ENCODE peak calls at places on chromosome 1, in ten cellular contexts. One of them, this sample, is unnamed.

GRCh38 chr1:218164111-218164929 is 120.8 kb upstream of the RRP15 start:
- DNase-seq in stomach: no peak
- DNase-seq in foreskin fibroblast: peak; percentile 72
- DNase-seq in adrenal gland: peak; percentile 34
- DNase-seq in A549: peak; percentile 28
- DNase-seq in kidney: peak; percentile 65
- DNase-seq in heart left ventricle: peak; percentile 71
- DNase-seq in skeletal muscle cell: no peak
- DNase-seq in testis: peak; percentile 57
- DNase-seq in tibial nerve: no peak
- DNase-seq in this sample: no peak

GRCh38 chr1:164659621-164660414 is 100.8 kb downstream of the PBX1 start:
- DNase-seq in skeletal muscle cell: no peak
- DNase-seq in foreskin fibroblast: no peak
- DNase-seq in testis: no peak
- DNase-seq in stomach: peak; percentile 56
- DNase-seq in adrenal gland: no peak
- DNase-seq in heart left ventricle: no peak
- DNase-seq in A549: no peak
- DNase-seq in kidney: no peak
- DNase-seq in tibial nerve: no peak
- DNase-seq in this sample: no peak

GRCh38 chr1:25031966-25032667 is 102.0 kb upstream of the RUNX3 start:
- DNase-seq in testis: no peak
- DNase-seq in foreskin fibroblast: no peak
- DNase-seq in kidney: peak; percentile 45
- DNase-seq in tibial nerve: no peak
- DNase-seq in stomach: peak; percentile 81
- DNase-seq in skeletal muscle cell: no peak
- DNase-seq in A549: peak; percentile 28
- DNase-seq in adrenal gland: no peak
- DNase-seq in heart left ventricle: peak; percentile 68
- DNase-seq in this sample: peak; percentile 78

GRCh38 chr1:112507896-112508241 is 896 bp upstream of the WNT2B start:
- DNase-seq in heart left ventricle: no peak
- DNase-seq in tibial nerve: no peak
- DNase-seq in testis: no peak
- DNase-seq in skeletal muscle cell: no peak
- DNase-seq in kidney: no peak
- DNase-seq in foreskin fibroblast: peak; percentile 47
- DNase-seq in adrenal gland: no peak
- DNase-seq in A549: no peak
- DNase-seq in stomach: no peak
- DNase-seq in this sample: no peak

GRCh38 chr1:203289281-203289981 is 15.9 kb upstream of the BTG2 start:
- DNase-seq in kidney: no peak
- DNase-seq in skeletal muscle cell: no peak
- DNase-seq in foreskin fibroblast: no peak
- DNase-seq in stomach: peak; percentile 56
- DNase-seq in tibial nerve: no peak
- DNase-seq in testis: peak; percentile 53
- DNase-seq in A549: no peak
- DNase-seq in heart left ventricle: peak; percentile 54
- DNase-seq in adrenal gland: no peak
- DNase-seq in this sample: peak; percentile 90

GRCh38 chr1:37722181-37723071 is 30.1 kb downstream of the CDCA8 start:
- DNase-seq in skeletal muscle cell: no peak
- DNase-seq in A549: no peak
- DNase-seq in heart left ventricle: no peak
- DNase-seq in tibial nerve: no peak
- DNase-seq in stomach: no peak
- DNase-seq in testis: no peak
- DNase-seq in foreskin fibroblast: no peak
- DNase-seq in kidney: no peak
- DNase-seq in adrenal gland: no peak
- DNase-seq in this sample: no peak

GRCh38 chr1:156936721-156937220 is 16.3 kb downstream of the LRRC71 start:
- DNase-seq in A549: no peak
- DNase-seq in kidney: no peak
- DNase-seq in heart left ventricle: no peak
- DNase-seq in testis: no peak
- DNase-seq in foreskin fibroblast: no peak
- DNase-seq in tibial nerve: no peak
- DNase-seq in skeletal muscle cell: no peak
- DNase-seq in adrenal gland: no peak
- DNase-seq in stomach: no peak
- DNase-seq in this sample: no peak

GRCh38 chr1:219771039-219771438 is 157.3 kb downstream of the SLC30A10 start:
- DNase-seq in kidney: no peak
- DNase-seq in stomach: no peak
- DNase-seq in foreskin fibroblast: peak; percentile 98
- DNase-seq in A549: peak; percentile 52
- DNase-seq in heart left ventricle: no peak
- DNase-seq in testis: no peak
- DNase-seq in skeletal muscle cell: peak; percentile 97
- DNase-seq in adrenal gland: peak; percentile 18
- DNase-seq in tibial nerve: no peak
- DNase-seq in this sample: no peak

GRCh38 chr1:99919221-99919620 is 50.6 kb upstream of the SLC35A3 start:
- DNase-seq in heart left ventricle: no peak
- DNase-seq in kidney: no peak
- DNase-seq in adrenal gland: no peak
- DNase-seq in skeletal muscle cell: peak; percentile 31
- DNase-seq in tibial nerve: no peak
- DNase-seq in foreskin fibroblast: peak; percentile 12
- DNase-seq in testis: no peak
- DNase-seq in A549: no peak
- DNase-seq in stomach: no peak
- DNase-seq in this sample: no peak

GRCh38 chr1:7516341-7516740 is 254.8 kb upstream of the VAMP3 start:
- DNase-seq in A549: peak; percentile 27
- DNase-seq in adrenal gland: no peak
- DNase-seq in stomach: no peak
- DNase-seq in skeletal muscle cell: no peak
- DNase-seq in testis: no peak
- DNase-seq in tibial nerve: no peak
- DNase-seq in heart left ventricle: peak; percentile 59
- DNase-seq in foreskin fibroblast: peak; percentile 12
- DNase-seq in kidney: no peak
- DNase-seq in this sample: no peak

GRCh38 chr1:54475357-54476230 is 69.4 kb upstream of the SSBP3 start:
- DNase-seq in kidney: no peak
- DNase-seq in heart left ventricle: no peak
- DNase-seq in testis: peak; percentile 42
- DNase-seq in adrenal gland: no peak
- DNase-seq in tibial nerve: no peak
- DNase-seq in A549: no peak
- DNase-seq in stomach: no peak
- DNase-seq in skeletal muscle cell: no peak
- DNase-seq in foreskin fibroblast: no peak
- DNase-seq in this sample: peak; percentile 54

GRCh38 chr1:165476776-165477175 is 31.9 kb upstream of the RXRG start:
- DNase-seq in A549: no peak
- DNase-seq in testis: no peak
- DNase-seq in heart left ventricle: no peak
- DNase-seq in foreskin fibroblast: no peak
- DNase-seq in stomach: no peak
- DNase-seq in skeletal muscle cell: no peak
- DNase-seq in adrenal gland: no peak
- DNase-seq in tibial nerve: no peak
- DNase-seq in kidney: no peak
- DNase-seq in this sample: no peak

GRCh38 chr1:44553771-44554170 is 120.5 kb downstream of the TMEM53 start:
- DNase-seq in heart left ventricle: no peak
- DNase-seq in foreskin fibroblast: peak; percentile 67
- DNase-seq in tibial nerve: no peak
- DNase-seq in A549: peak; percentile 39
- DNase-seq in testis: no peak
- DNase-seq in adrenal gland: no peak
- DNase-seq in kidney: no peak
- DNase-seq in stomach: no peak
- DNase-seq in skeletal muscle cell: no peak
- DNase-seq in this sample: no peak

GRCh38 chr1:248782311-248782887 is 26.8 kb upstream of the LYPD8 start:
- DNase-seq in heart left ventricle: no peak
- DNase-seq in kidney: no peak
- DNase-seq in testis: no peak
- DNase-seq in A549: no peak
- DNase-seq in foreskin fibroblast: no peak
- DNase-seq in adrenal gland: no peak
- DNase-seq in stomach: no peak
- DNase-seq in skeletal muscle cell: no peak
- DNase-seq in tibial nerve: no peak
- DNase-seq in this sample: no peak

GRCh38 chr1:110390096-110390495 is 730 bp downstream of the SLC16A4 start:
- DNase-seq in kidney: peak; percentile 76
- DNase-seq in skeletal muscle cell: peak; percentile 32
- DNase-seq in stomach: no peak
- DNase-seq in foreskin fibroblast: peak; percentile 87
- DNase-seq in testis: peak; percentile 59
- DNase-seq in adrenal gland: peak; percentile 38
- DNase-seq in tibial nerve: peak; percentile 34
- DNase-seq in A549: peak; percentile 79
- DNase-seq in heart left ventricle: peak; percentile 49
- DNase-seq in this sample: no peak

GRCh38 chr1:168864266-168864665 is 135.3 kb upstream of the DPT start:
- DNase-seq in kidney: no peak
- DNase-seq in foreskin fibroblast: no peak
- DNase-seq in skeletal muscle cell: no peak
- DNase-seq in heart left ventricle: no peak
- DNase-seq in stomach: no peak
- DNase-seq in adrenal gland: no peak
- DNase-seq in testis: no peak
- DNase-seq in tibial nerve: no peak
- DNase-seq in A549: no peak
- DNase-seq in this sample: no peak

GRCh38 chr1:179775009-179775408 is 31.9 kb downstream of the FAM163A start:
- DNase-seq in adrenal gland: no peak
- DNase-seq in heart left ventricle: no peak
- DNase-seq in testis: peak; percentile 51
- DNase-seq in foreskin fibroblast: no peak
- DNase-seq in stomach: no peak
- DNase-seq in skeletal muscle cell: no peak
- DNase-seq in A549: no peak
- DNase-seq in tibial nerve: no peak
- DNase-seq in kidney: no peak
- DNase-seq in this sample: no peak
- H3K4me3 ChIP-seq in adrenal gland: no peak overlapping the region
- H3K4me3 ChIP-seq in heart left ventricle: no peak overlapping the region
- H3K4me3 ChIP-seq in testis: no peak overlapping the region
- H3K4me3 ChIP-seq in foreskin fibroblast: no peak overlapping the region
- H3K4me3 ChIP-seq in stomach: no peak overlapping the region
- H3K4me3 ChIP-seq in skeletal muscle cell: no peak overlapping the region
- H3K4me3 ChIP-seq in A549: no peak overlapping the region
- H3K4me3 ChIP-seq in tibial nerve: no peak overlapping the region
- H3K4me3 ChIP-seq in kidney: no peak overlapping the region
- H3K4me3 ChIP-seq in this sample: no peak overlapping the region

GRCh38 chr1:40381268-40382109 is 8.0 kb downstream of the SMAP2 start:
- DNase-seq in A549: no peak
- DNase-seq in tibial nerve: no peak
- DNase-seq in heart left ventricle: no peak
- DNase-seq in adrenal gland: no peak
- DNase-seq in skeletal muscle cell: no peak
- DNase-seq in foreskin fibroblast: no peak
- DNase-seq in testis: no peak
- DNase-seq in kidney: no peak
- DNase-seq in stomach: no peak
- DNase-seq in this sample: no peak
- H3K4me3 ChIP-seq in A549: no peak overlapping the region
- H3K4me3 ChIP-seq in tibial nerve: peak overlapping the region; percentile 25
- H3K4me3 ChIP-seq in heart left ventricle: no peak overlapping the region
- H3K4me3 ChIP-seq in adrenal gland: no peak overlapping the region
- H3K4me3 ChIP-seq in skeletal muscle cell: no peak overlapping the region
- H3K4me3 ChIP-seq in foreskin fibroblast: no peak overlapping the region
- H3K4me3 ChIP-seq in testis: no peak overlapping the region
- H3K4me3 ChIP-seq in kidney: no peak overlapping the region
- H3K4me3 ChIP-seq in stomach: no peak overlapping the region
- H3K4me3 ChIP-seq in this sample: peak overlapping the region; percentile 40

GRCh38 chr1:43533615-43534014 is 2.9 kb downstream of the PTPRF start:
- DNase-seq in stomach: no peak
- DNase-seq in adrenal gland: no peak
- DNase-seq in testis: no peak
- DNase-seq in foreskin fibroblast: no peak
- DNase-seq in A549: no peak
- DNase-seq in heart left ventricle: no peak
- DNase-seq in kidney: no peak
- DNase-seq in skeletal muscle cell: no peak
- DNase-seq in tibial nerve: no peak
- DNase-seq in this sample: no peak

GRCh38 chr1:43530483-43531452 is at the start of gene PTPRF:
- DNase-seq in stomach: peak; percentile 78
- DNase-seq in adrenal gland: peak; percentile 60
- DNase-seq in heart left ventricle: peak; percentile 60
- DNase-seq in tibial nerve: no peak
- DNase-seq in kidney: peak; percentile 82
- DNase-seq in testis: peak; percentile 67
- DNase-seq in foreskin fibroblast: peak; percentile 84
- DNase-seq in A549: peak; percentile 50
- DNase-seq in skeletal muscle cell: no peak
- DNase-seq in this sample: peak; percentile 15

GRCh38 chr1:43532716-43533115 is 2.0 kb downstream of the PTPRF start:
- DNase-seq in kidney: no peak
- DNase-seq in A549: no peak
- DNase-seq in testis: no peak
- DNase-seq in foreskin fibroblast: no peak
- DNase-seq in stomach: no peak
- DNase-seq in adrenal gland: no peak
- DNase-seq in tibial nerve: no peak
- DNase-seq in skeletal muscle cell: no peak
- DNase-seq in heart left ventricle: no peak
- DNase-seq in this sample: no peak

GRCh38 chr1:43531453-43531905 is 796 bp downstream of the PTPRF start:
- DNase-seq in A549: peak; percentile 28
- DNase-seq in tibial nerve: no peak
- DNase-seq in testis: no peak
- DNase-seq in kidney: no peak
- DNase-seq in skeletal muscle cell: no peak
- DNase-seq in stomach: no peak
- DNase-seq in adrenal gland: peak; percentile 39
- DNase-seq in foreskin fibroblast: peak; percentile 63
- DNase-seq in heart left ventricle: no peak
- DNase-seq in this sample: no peak

GRCh38 chr1:43531906-43532584 is 1.4 kb downstream of the PTPRF start:
- DNase-seq in A549: no peak
- DNase-seq in tibial nerve: no peak
- DNase-seq in kidney: no peak
- DNase-seq in stomach: no peak
- DNase-seq in skeletal muscle cell: no peak
- DNase-seq in testis: no peak
- DNase-seq in foreskin fibroblast: no peak
- DNase-seq in adrenal gland: no peak
- DNase-seq in heart left ventricle: no peak
- DNase-seq in this sample: no peak
- H3K4me3 ChIP-seq in A549: peak overlapping the region; percentile 65
- H3K4me3 ChIP-seq in tibial nerve: peak overlapping the region; percentile 64
- H3K4me3 ChIP-seq in kidney: peak overlapping the region; percentile 40
- H3K4me3 ChIP-seq in stomach: peak overlapping the region; percentile 90
- H3K4me3 ChIP-seq in skeletal muscle cell: peak overlapping the region; percentile 63
- H3K4me3 ChIP-seq in testis: peak overlapping the region; percentile 61
- H3K4me3 ChIP-seq in foreskin fibroblast: peak overlapping the region; percentile 69
- H3K4me3 ChIP-seq in adrenal gland: peak overlapping the region; percentile 45
- H3K4me3 ChIP-seq in heart left ventricle: peak overlapping the region; percentile 74
- H3K4me3 ChIP-seq in this sample: peak overlapping the region; percentile 50

DNA sequence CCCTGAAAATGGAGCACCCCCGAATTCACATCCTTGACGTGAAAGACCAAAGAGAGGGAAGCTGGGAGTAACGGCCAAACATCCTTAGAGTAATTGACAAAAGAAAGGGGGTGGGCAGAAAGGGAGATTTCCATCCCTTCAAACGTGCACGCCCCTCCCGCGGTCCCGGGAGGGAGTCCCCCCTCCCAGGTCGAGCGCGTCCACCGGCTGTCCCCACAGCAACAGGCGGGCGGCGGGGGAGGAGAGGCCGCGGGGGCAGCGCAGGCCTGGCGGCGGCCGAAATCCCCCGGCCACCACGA is 5.3 kb upstream of the PROX1 start:
- DNase-seq in foreskin fibroblast: no peak
- DNase-seq in kidney: no peak
- DNase-seq in heart left ventricle: no peak
- DNase-seq in tibial nerve: no peak
- DNase-seq in A549: no peak
- DNase-seq in stomach: no peak
- DNase-seq in skeletal muscle cell: no peak
- DNase-seq in testis: no peak
- DNase-seq in adrenal gland: no peak
- DNase-seq in this sample: no peak
- H3K4me3 ChIP-seq in foreskin fibroblast: no peak overlapping the region
- H3K4me3 ChIP-seq in kidney: no peak overlapping the region
- H3K4me3 ChIP-seq in heart left ventricle: peak overlapping the region; percentile 59
- H3K4me3 ChIP-seq in tibial nerve: peak overlapping the region; percentile 25
- H3K4me3 ChIP-seq in A549: peak overlapping the region; percentile 47
- H3K4me3 ChIP-seq in stomach: peak overlapping the region; percentile 25
- H3K4me3 ChIP-seq in skeletal muscle cell: peak overlapping the region; percentile 30
- H3K4me3 ChIP-seq in testis: peak overlapping the region; percentile 10
- H3K4me3 ChIP-seq in adrenal gland: peak overlapping the region; percentile 21
- H3K4me3 ChIP-seq in this sample: no peak overlapping the region

This sample was measured in CD8-positive, alpha-beta memory T cell.